ENCODE peak calls at places on chromosomes 4 and X, in nine cellular contexts. U is posterior vena cava; F is CD8-positive, alpha-beta memory T cell; S is activated T-cell treated with anti-CD3 and anti-CD28 coated beads, Interleukin-2, amount 50 U/mL, for 72 hours; P is cardiac muscle cell; C is progenitor cell of endocrine pancreas; H is KBM-7; Z is adipocyte; L is GM12865. Y is an unnamed sample.

GRCh38 chr4:69764311-69764710 is 3.9 kb upstream of the SULT1B1 start:
- DNase-seq in S (no peak), L (no peak), U (no peak), F (peak), P (peak), Z (no peak), H (no peak), C (no peak), Y (peak)

GRCh38 chr4:114729339-114729738 is 130.7 kb downstream of the UGT8 start:
- DNase-seq in F (no peak), P (no peak), Z (no peak), U (no peak), H (no peak), L (peak), C (no peak), S (no peak), Y (no peak)

GRCh38 chr4:51872283-51872997 is 29.5 kb downstream of the DCUN1D4 start:
- DNase-seq in S (no peak), F (no peak), H (no peak), Z (no peak), P (no peak), U (no peak), L (no peak), C (no peak), Y (no peak)

GRCh38 chr4:98555798-98556445 is 102.5 kb downstream of the TSPAN5 start:
- DNase-seq in Z (no peak), F (no peak), P (peak), S (no peak), L (no peak), C (no peak), U (no peak), H (no peak), Y (no peak)

GRCh38 chr4:152849350-152849749 is 69.6 kb downstream of the ARFIP1 start:
- DNase-seq in U (no peak), C (no peak), F (no peak), P (no peak), Z (no peak), L (no peak), H (no peak), S (no peak), Y (no peak)

GRCh38 chr4:113116414-113117345 is 67.2 kb downstream of the ANK2 start:
- DNase-seq in U (no peak), L (no peak), H (no peak), P (peak), F (no peak), S (no peak), Z (no peak), C (no peak), Y (no peak)

GRCh38 chrX:16963216-16963615 is 16.8 kb downstream of the REPS2 start:
- DNase-seq in C (no peak), L (no peak), F (no peak), Z (no peak), P (peak), H (no peak), U (no peak), S (no peak), Y (no peak)

GRCh38 chrX:8632949-8633348 is 99.0 kb downstream of the ANOS1 start:
- DNase-seq in U (no peak), S (no peak), C (no peak), F (no peak), Z (no peak), H (no peak), P (peak), L (no peak), Y (no peak)

GRCh38 chr4:110869114-110869513 is 246.2 kb upstream of the PITX2 start:
- DNase-seq in U (no peak), S (no peak), F (no peak), C (no peak), P (no peak), L (no peak), Z (peak), H (no peak), Y (no peak)

GRCh38 chr4:6548201-6548881 is 26.6 kb upstream of the MAN2B2 start:
- DNase-seq in C (no peak), L (peak), H (peak), S (no peak), U (no peak), F (no peak), Z (peak), P (peak), Y (no peak)

GRCh38 chr4:168766537-168767316 is 243.3 kb downstream of the CBR4 start:
- DNase-seq in C (no peak), F (no peak), L (no peak), U (no peak), S (no peak), Z (peak), P (peak), H (no peak), Y (no peak)

GRCh38 chr4:80011636-80012236 is 61.3 kb downstream of the ANTXR2 start:
- DNase-seq in S (no peak), C (no peak), Z (peak), F (no peak), H (no peak), P (peak), U (no peak), L (no peak), Y (no peak)

GRCh38 chr4:156771171-156771837 is 200.3 kb downstream of the PDGFC start:
- DNase-seq in P (peak), F (no peak), Z (peak), U (no peak), S (no peak), C (no peak), H (peak), L (peak), Y (no peak)

GRCh38 chr4:87807402-87807801 is 8.0 kb downstream of the IBSP start:
- DNase-seq in C (no peak), L (no peak), F (no peak), S (no peak), U (no peak), P (peak), H (no peak), Z (peak), Y (no peak)

GRCh38 chr4:22897520-22898108 is 204.9 kb downstream of the GBA3 start:
- DNase-seq in H (peak), F (peak), P (peak), Z (peak), S (peak), U (no peak), C (peak), L (peak), Y (no peak)

GRCh38 chr4:3404546-3404945 is 37.2 kb upstream of the HGFAC start:
- DNase-seq in F (no peak), S (no peak), P (no peak), Z (no peak), U (no peak), H (no peak), C (no peak), L (no peak), Y (no peak)

GRCh38 chr4:52964561-52964960 is 102.4 kb downstream of the RASL11B start:
- DNase-seq in S (no peak), H (no peak), U (no peak), Z (no peak), P (no peak), C (no peak), L (no peak), F (no peak), Y (no peak)

GRCh38 chr4:53015681-53016080 is 153.6 kb downstream of the RASL11B start:
- DNase-seq in C (no peak), F (no peak), S (peak), P (peak), H (peak), L (peak), Z (peak), U (no peak), Y (no peak)

Y was measured in central memory CD4-positive, alpha-beta T cell.